ENCODE peak calls at places on chromosome 22, in six cellular contexts. B is Kasumi-1, S is stomach, C is HT1080, H is ureter, I is H4. D is an unnamed sample.

GRCh38 chr22:38177926-38178604 is 3.6 kb downstream of the PLA2G6 start:
- DNase-seq in B (no peak), S (peak; percentile 45), C (peak; percentile 81), H (no peak), I (peak; percentile 98), D (no peak)

GRCh38 chr22:27839261-27839660 is 37.7 kb upstream of the MN1 start:
- DNase-seq in B (no peak), S (no peak), C (no peak), H (no peak), I (no peak), D (no peak)

GRCh38 chr22:36936362-36937116 is 23.1 kb downstream of the CSF2RB start:
- DNase-seq in B (no peak), S (no peak), C (no peak), H (peak; percentile 40), I (no peak), D (no peak)

GRCh38 chr22:21839765-21840140 is 27.7 kb downstream of the MAPK1 start:
- DNase-seq in B (no peak), S (no peak), C (no peak), H (no peak), I (no peak), D (no peak)

GRCh38 chr22:27866136-27867091 is 52.6 kb downstream of the PITPNB start:
- DNase-seq in B (no peak), S (peak; percentile 33), C (peak; percentile 79), H (no peak), I (peak; percentile 87), D (no peak)

GRCh38 chr22:49975543-49976389 is 15.2 kb downstream of the PIM3 start:
- DNase-seq in B (no peak), S (peak; percentile 23), C (no peak), H (no peak), I (no peak), D (no peak)

GRCh38 chr22:28648792-28649191 is 30.8 kb downstream of the TTC28 start:
- DNase-seq in B (no peak), S (no peak), C (no peak), H (no peak), I (no peak), D (no peak)

GRCh38 chr22:22959147-22959827 is 71.7 kb downstream of the IGLL5 start:
- DNase-seq in B (peak; percentile 78), S (peak; percentile 87), C (peak; percentile 58), H (peak; percentile 82), I (peak; percentile 32), D (peak; percentile 92)

GRCh38 chr22:43891360-43892182 is at the start of gene PNPLA5:
- DNase-seq in B (no peak), S (no peak), C (no peak), H (no peak), I (no peak), D (no peak)

GRCh38 chr22:38124236-38124974 is 13.9 kb upstream of the BAIAP2L2 start:
- DNase-seq in B (no peak), S (no peak), C (peak; percentile 26), H (peak; percentile 78), I (no peak), D (no peak)

GRCh38 chr22:42365942-42366660 is 66.1 kb downstream of the NFAM1 start:
- DNase-seq in B (no peak), S (no peak), C (no peak), H (no peak), I (no peak), D (no peak)

GRCh38 chr22:33083212-33083611 is 25.0 kb upstream of the SYN3 start:
- DNase-seq in B (peak; percentile 2), S (no peak), C (no peak), H (no peak), I (no peak), D (no peak)

GRCh38 chr22:39808087-39808486 is 85.5 kb downstream of the ENTHD1 start:
- DNase-seq in B (peak; percentile 61), S (no peak), C (peak; percentile 29), H (no peak), I (no peak), D (no peak)

GRCh38 chr22:37316875-37317371 is 34.6 kb downstream of the CYTH4 start:
- DNase-seq in B (peak; percentile 81), S (peak; percentile 77), C (peak; percentile 87), H (peak; percentile 82), I (peak; percentile 74), D (peak; percentile 94)

GRCh38 chr22:38464992-38465672 is 2.8 kb upstream of the KDELR3 start:
- DNase-seq in B (no peak), S (no peak), C (no peak), H (no peak), I (no peak), D (no peak)

GRCh38 chr22:22897036-22897435 is 9.4 kb downstream of the IGLL5 start:
- DNase-seq in B (no peak), S (no peak), C (no peak), H (no peak), I (no peak), D (no peak)

GRCh38 chr22:36853407-36854099 is 7.3 kb upstream of the NCF4 start:
- DNase-seq in B (peak; percentile 67), S (peak; percentile 62), C (peak; percentile 43), H (peak; percentile 85), I (peak; percentile 56), D (no peak)

GRCh38 chr22:24325105-24325757 is 54.6 kb downstream of the SPECC1L start:
- DNase-seq in B (peak; percentile 98), S (no peak), C (peak; percentile 62), H (no peak), I (peak; percentile 72), D (no peak)

GRCh38 chr22:49176956-49177355 is 650.7 kb downstream of the BRD1 start:
- DNase-seq in B (no peak), S (no peak), C (no peak), H (no peak), I (no peak), D (no peak)

GRCh38 chr22:30312053-30312452 is 14.7 kb downstream of the TBC1D10A start:
- DNase-seq in B (no peak), S (no peak), C (peak; percentile 94), H (no peak), I (peak; percentile 42), D (no peak)

GRCh38 chr22:42655693-42656092 is 6.5 kb upstream of the CYB5R3 start:
- DNase-seq in B (no peak), S (no peak), C (no peak), H (no peak), I (no peak), D (no peak)

GRCh38 chr22:43234299-43234988 is 47.5 kb upstream of the TTLL12 start:
- DNase-seq in B (no peak), S (no peak), C (no peak), H (no peak), I (no peak), D (no peak)

GRCh38 chr22:49570032-49570848 is 257.4 kb downstream of the BRD1 start:
- DNase-seq in B (no peak), S (peak; percentile 10), C (no peak), H (peak; percentile 34), I (no peak), D (no peak)

GRCh38 chr22:44026630-44027511 is 2.8 kb downstream of the PARVB start:
- DNase-seq in B (peak; percentile 97), S (peak; percentile 70), C (peak; percentile 72), H (peak; percentile 73), I (peak; percentile 80), D (peak; percentile 96)

GRCh38 chr22:25564320-25564978 is at the start of gene GRK3:
- DNase-seq in B (peak; percentile 63), S (peak; percentile 55), C (peak; percentile 53), H (peak; percentile 79), I (peak; percentile 44), D (no peak)

GRCh38 chr22:46961591-46962290 is 199.3 kb downstream of the TBC1D22A start:
- DNase-seq in B (no peak), S (peak; percentile 16), C (no peak), H (no peak), I (no peak), D (no peak)